ENCODE peak calls at places on chromosome 22, in nine cellular contexts. C is A172, D is osteocyte, M is GM03348, U is HFFc6, W is stomach, R is astrocyte of the spinal cord, S is Calu3, L is adrenal gland. B is an unnamed sample.

GRCh38 chr22:29914991-29915390 is 32.0 kb downstream of the MTMR3 start:
- DNase-seq in R (no peak), L (no peak), U (no peak), M (no peak), D (no peak), W (no peak), S (no peak), C (no peak), B (peak; percentile 11)

GRCh38 chr22:46406791-46407190 is 71.3 kb downstream of the TRMU start:
- DNase-seq in R (no peak), L (no peak), D (no peak), C (no peak), M (no peak), S (no peak), U (no peak), W (no peak), B (no peak)

GRCh38 chr22:36858966-36859365 is 1.8 kb upstream of the NCF4 start:
- DNase-seq in L (no peak), C (no peak), R (no peak), W (no peak), D (no peak), M (no peak), S (no peak), U (no peak), B (no peak)

GRCh38 chr22:39255449-39256185 is 10.8 kb upstream of the PDGFB start:
- DNase-seq in W (no peak), R (no peak), L (peak; percentile 51), M (no peak), S (no peak), C (no peak), D (no peak), U (no peak), B (no peak)

GRCh38 chr22:39318507-39319283 is 728 bp downstream of the RPL3 start:
- DNase-seq in D (no peak), U (no peak), W (no peak), C (peak; percentile 38), L (peak; percentile 67), S (no peak), R (no peak), M (no peak), B (no peak)

GRCh38 chr22:19360300-19360792 is 68.8 kb upstream of the CLTCL1 start:
- DNase-seq in M (no peak), R (no peak), L (no peak), W (no peak), U (no peak), C (no peak), S (no peak), D (peak; percentile 49), B (no peak)

GRCh38 chr22:48706934-48707748 is 1120.5 kb downstream of the BRD1 start:
- DNase-seq in U (no peak), C (no peak), W (no peak), M (no peak), L (no peak), R (no peak), S (no peak), D (no peak), B (no peak)

GRCh38 chr22:50313600-50313999 is 6.2 kb upstream of the PLXNB2 start:
- DNase-seq in M (no peak), U (no peak), S (no peak), R (no peak), W (no peak), C (no peak), D (no peak), L (no peak), B (no peak)

GRCh38 chr22:35900483-35901168 is 128.0 kb downstream of the RBFOX2 start:
- DNase-seq in C (peak; percentile 35), W (no peak), S (no peak), D (no peak), R (peak; percentile 57), L (no peak), U (peak; percentile 41), M (peak; percentile 54), B (peak; percentile 55)

GRCh38 chr22:18114495-18114894 is 3.9 kb downstream of the TUBA8 start:
- DNase-seq in M (no peak), L (no peak), S (no peak), W (no peak), C (no peak), D (no peak), R (no peak), U (no peak), B (no peak)

GRCh38 chr22:26648761-26649363 is 8.5 kb upstream of the MIAT start:
- DNase-seq in R (no peak), D (no peak), C (no peak), S (no peak), U (no peak), M (no peak), W (no peak), L (no peak), B (no peak)

GRCh38 chr22:31508536-31508935 is 12.2 kb downstream of the SFI1 start:
- DNase-seq in D (no peak), S (no peak), R (no peak), C (no peak), U (no peak), L (no peak), M (no peak), W (no peak), B (no peak)

GRCh38 chr22:17867160-17867785 is 93.0 kb upstream of the BID start:
- DNase-seq in C (no peak), S (no peak), M (no peak), U (no peak), L (no peak), R (no peak), W (no peak), D (no peak), B (no peak)

GRCh38 chr22:44351685-44352377 is 39.1 kb upstream of the SHISAL1 start:
- DNase-seq in D (no peak), C (peak; percentile 82), S (peak; percentile 67), L (peak; percentile 49), R (peak; percentile 92), M (peak; percentile 90), U (peak; percentile 84), W (no peak), B (peak; percentile 86)

GRCh38 chr22:29071261-29072045 is 1.4 kb upstream of the KREMEN1 start:
- DNase-seq in S (peak; percentile 34), R (peak; percentile 14), M (peak; percentile 45), C (no peak), D (no peak), W (peak; percentile 65), U (no peak), L (no peak), B (no peak)

GRCh38 chr22:48661984-48662383 is 1165.7 kb downstream of the BRD1 start:
- DNase-seq in D (no peak), U (no peak), S (no peak), W (no peak), R (no peak), L (no peak), C (no peak), M (no peak), B (no peak)

GRCh38 chr22:31950226-31950625 is 5.9 kb downstream of the YWHAH start:
- DNase-seq in W (no peak), D (no peak), M (peak; percentile 37), S (no peak), C (no peak), L (no peak), R (no peak), U (no peak), B (no peak)

GRCh38 chr22:19058713-19059451 is 63.3 kb downstream of the DGCR2 start:
- DNase-seq in S (no peak), C (no peak), M (no peak), D (no peak), W (peak; percentile 28), L (peak; percentile 61), R (no peak), U (no peak), B (no peak)

GRCh38 chr22:48417143-48418070 is 1410.3 kb downstream of the BRD1 start:
- DNase-seq in S (no peak), D (no peak), C (no peak), L (no peak), W (no peak), R (no peak), U (no peak), M (no peak), B (no peak)

GRCh38 chr22:34975721-34976120 is 90.2 kb upstream of the ISX start:
- DNase-seq in C (no peak), U (no peak), L (no peak), R (no peak), W (no peak), S (no peak), M (no peak), D (no peak), B (no peak)